ENCODE peak calls at places on chromosome 10, in ten cellular contexts. T is astrocyte of the spinal cord; R is right atrium auricular region; Q is fibroblast of lung; B is epithelial cell of proximal tubule; E is CD8-positive, alpha-beta T cell; F is HCT116; M is WERI-Rb-1; S is NB4; A is colonic mucosa. O is an unnamed sample.

GRCh38 chr10:125060038-125060437 is 100.3 kb downstream of the CTBP2 start:
- DNase-seq in R (no peak), F (no peak), B (no peak), E (no peak), S (no peak), T (peak), M (no peak), Q (peak), A (no peak), O (peak)

GRCh38 chr10:114623661-114624294 is 34.3 kb downstream of the ABLIM1 start:
- DNase-seq in B (peak), R (no peak), M (no peak), A (peak), S (no peak), F (peak), T (peak), Q (peak), E (no peak), O (peak)

GRCh38 chr10:3761111-3761686 is 23.8 kb downstream of the KLF6 start:
- DNase-seq in S (no peak), Q (no peak), F (no peak), B (no peak), A (peak), E (no peak), T (no peak), M (no peak), R (no peak), O (no peak)

GRCh38 chr10:71358292-71358691 is 38.4 kb upstream of the CDH23 start:
- DNase-seq in F (no peak), Q (no peak), T (no peak), R (no peak), E (no peak), B (no peak), S (no peak), A (no peak), M (no peak), O (no peak)

GRCh38 chr10:90779573-90779972 is 78.3 kb downstream of the HTR7 start:
- DNase-seq in S (peak), B (no peak), M (no peak), R (no peak), E (no peak), F (peak), A (no peak), Q (peak), T (no peak), O (no peak)

GRCh38 chr10:107481881-107482280 is 317.4 kb upstream of the SORCS1 start:
- DNase-seq in E (no peak), R (no peak), Q (no peak), S (no peak), A (no peak), B (no peak), T (no peak), F (no peak), M (no peak), O (no peak)

GRCh38 chr10:61821153-61821552 is 80.3 kb upstream of the ARID5B start:
- DNase-seq in Q (peak), R (no peak), T (peak), F (no peak), M (no peak), A (no peak), E (no peak), B (peak), S (no peak), O (no peak)

GRCh38 chr10:108791794-108792474 is 1131.4 kb downstream of the XPNPEP1 start:
- DNase-seq in S (no peak), B (no peak), R (no peak), M (no peak), Q (peak), F (no peak), E (no peak), A (no peak), T (peak), O (peak)

GRCh38 chr10:103640436-103641181 is 147.1 kb downstream of the NEURL1 start:
- DNase-seq in A (no peak), T (no peak), M (no peak), F (no peak), E (no peak), S (no peak), B (no peak), Q (peak), R (no peak), O (peak)

GRCh38 chr10:102150970-102151773 is 1.0 kb upstream of the NOLC1 start:
- DNase-seq in F (no peak), A (no peak), T (no peak), B (peak), M (no peak), Q (peak), E (no peak), R (no peak), S (no peak), O (peak)

GRCh38 chr10:95820363-95820762 is 64.4 kb downstream of the ENTPD1 start:
- DNase-seq in M (no peak), E (no peak), S (peak), Q (no peak), A (no peak), R (no peak), B (no peak), F (no peak), T (no peak), O (no peak)

GRCh38 chr10:96711048-96711713 is 9.1 kb downstream of the PIK3AP1 start:
- DNase-seq in T (no peak), E (no peak), Q (no peak), F (no peak), B (no peak), A (no peak), R (no peak), M (no peak), S (peak), O (no peak)

GRCh38 chr10:44012921-44013320 is 364.2 kb upstream of the ZNF32 start:
- DNase-seq in A (no peak), R (no peak), T (no peak), S (no peak), B (no peak), E (no peak), M (no peak), Q (no peak), F (no peak), O (no peak)

GRCh38 chr10:121734517-121735137 is 136.4 kb upstream of the FGFR2 start:
- DNase-seq in E (no peak), R (no peak), T (no peak), A (no peak), Q (no peak), S (peak), M (no peak), B (no peak), F (peak), O (peak)

GRCh38 chr10:97408496-97408992 is 7.4 kb upstream of the RRP12 start:
- DNase-seq in F (no peak), A (peak), B (no peak), E (no peak), R (no peak), Q (no peak), S (peak), T (no peak), M (no peak), O (no peak)

GRCh38 chr10:99977916-99978315 is 31.8 kb downstream of the DNMBP start:
- DNase-seq in T (no peak), F (no peak), E (no peak), Q (peak), B (no peak), M (peak), A (no peak), R (no peak), S (no peak), O (no peak)

GRCh38 chr10:3150366-3150765 is 22.2 kb downstream of the PITRM1 start:
- DNase-seq in F (no peak), E (no peak), T (no peak), S (no peak), Q (no peak), B (no peak), A (no peak), R (no peak), M (no peak), O (no peak)

GRCh38 chr10:116665541-116666125 is 44.9 kb downstream of the PNLIPRP2 start:
- DNase-seq in T (no peak), E (no peak), M (no peak), S (no peak), A (no peak), R (peak), F (no peak), Q (peak), B (no peak), O (peak)

GRCh38 chr10:17113889-17114288 is 15.7 kb downstream of the CUBN start:
- DNase-seq in M (no peak), E (no peak), Q (peak), F (no peak), T (peak), A (no peak), R (no peak), B (no peak), S (no peak), O (peak)

GRCh38 chr10:47023237-47024045 is 112.2 kb downstream of the PTPN20 start:
- DNase-seq in F (no peak), Q (no peak), S (peak), E (no peak), R (peak), B (no peak), M (no peak), A (no peak), T (no peak), O (peak)

GRCh38 chr10:63217120-63217605 is 84.0 kb downstream of the NRBF2 start:
- DNase-seq in F (peak), R (no peak), M (no peak), Q (peak), B (no peak), S (peak), A (no peak), T (peak), E (no peak), O (peak)

GRCh38 chr10:108319434-108320222 is 1155.1 kb upstream of the SORCS1 start:
- DNase-seq in B (no peak), T (no peak), Q (no peak), M (no peak), S (no peak), R (no peak), E (no peak), F (no peak), A (peak), O (no peak)

GRCh38 chr10:102309236-102309635 is 63.9 kb downstream of the GBF1 start:
- DNase-seq in B (no peak), S (no peak), T (no peak), E (no peak), A (no peak), F (no peak), M (no peak), R (no peak), Q (no peak), O (no peak)

GRCh38 chr10:22554481-22555182 is 159.7 kb downstream of the PIP4K2A start:
- DNase-seq in E (no peak), B (no peak), Q (peak), S (no peak), F (no peak), A (peak), R (peak), M (no peak), T (peak), O (peak)

GRCh38 chr10:121994429-121994881 is 5.5 kb downstream of the TACC2 start:
- DNase-seq in M (peak), T (no peak), F (no peak), R (no peak), Q (peak), B (no peak), S (no peak), E (no peak), A (peak), O (no peak)

GRCh38 chr10:35058134-35058533 is 32.0 kb downstream of the CUL2 start:
- DNase-seq in E (no peak), M (no peak), T (peak), F (no peak), A (no peak), S (peak), R (no peak), Q (peak), B (peak), O (peak)

GRCh38 chr10:48447356-48448215 is 141.1 kb downstream of the MAPK8 start:
- DNase-seq in T (no peak), F (no peak), R (peak), Q (no peak), A (no peak), B (no peak), E (no peak), M (no peak), S (no peak), O (no peak)

GRCh38 chr10:108090476-108091215 is 926.1 kb upstream of the SORCS1 start:
- DNase-seq in A (no peak), R (no peak), M (no peak), B (no peak), S (no peak), F (no peak), Q (no peak), E (no peak), T (no peak), O (no peak)

GRCh38 chr10:49488056-49488455 is 50.9 kb downstream of the ERCC6 start:
- DNase-seq in E (no peak), S (no peak), B (no peak), M (no peak), Q (no peak), A (no peak), R (no peak), T (no peak), F (no peak), O (peak)

GRCh38 chr10:132273966-132274365 is 33.8 kb downstream of the STK32C start:
- DNase-seq in M (no peak), S (no peak), R (no peak), Q (no peak), F (no peak), A (no peak), T (no peak), B (no peak), E (no peak), O (no peak)

GRCh38 chr10:73172867-73173266 is 4.9 kb downstream of the FAM149B1 start:
- DNase-seq in T (no peak), B (no peak), E (no peak), Q (no peak), A (no peak), F (no peak), S (no peak), R (no peak), M (no peak), O (no peak)

GRCh38 chr10:73166972-73167371 is 836 bp downstream of the ECD start:
- DNase-seq in A (no peak), Q (no peak), F (no peak), M (no peak), E (no peak), T (no peak), S (no peak), R (no peak), B (no peak), O (no peak)

GRCh38 chr10:73167557-73168485 is at the start of the genes ECD and FAM149B1:
- DNase-seq in A (peak), T (peak), F (peak), B (peak), Q (peak), E (peak), R (peak), S (peak), M (peak), O (peak)

GRCh38 chr10:73169320-73169719 is 1.4 kb downstream of the FAM149B1 start:
- DNase-seq in A (no peak), F (no peak), E (no peak), Q (no peak), T (no peak), R (no peak), S (no peak), M (no peak), B (no peak), O (no peak)

DNA sequence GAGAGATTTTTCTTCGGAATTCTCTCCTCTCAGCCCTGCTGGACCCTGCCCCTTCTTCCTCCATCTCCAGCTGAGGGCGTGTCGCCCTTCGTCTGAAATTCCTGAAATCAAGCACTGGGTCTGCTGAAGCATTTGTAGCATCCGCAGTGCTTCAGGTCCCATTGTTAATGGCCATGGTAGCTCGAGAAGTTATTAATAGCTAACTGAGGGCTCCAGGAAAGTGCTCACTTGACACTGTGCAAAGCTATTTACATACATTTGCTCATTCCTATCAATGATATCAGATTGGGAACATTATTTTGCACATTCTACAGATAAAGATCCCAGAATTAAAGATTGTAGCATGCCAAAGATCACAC is 546 bp downstream of the FAM149B1 start:
- DNase-seq in R (no peak), T (peak), E (no peak), M (no peak), S (no peak), F (no peak), A (no peak), B (no peak), Q (no peak), O (no peak)
- TF ChIP-seq CTCF in R (no peak), T (no peak), E (no peak), M (no peak), S (no peak), F (no peak), A (no peak), B (no peak), Q (no peak), O (no peak)

GRCh38 chr10:123379156-123379555 is 225.0 kb downstream of the BUB3 start:
- DNase-seq in B (no peak), Q (no peak), S (no peak), M (no peak), A (no peak), T (no peak), R (no peak), E (no peak), F (no peak), O (no peak)
- H3K4me3 ChIP-seq in B (no peak), Q (no peak), S (no peak), M (no peak), A (no peak), T (no peak), R (no peak), E (no peak), F (no peak), O (no peak)

GRCh38 chr10:7824251-7824650 is 5.9 kb downstream of the TAF3 start:
- DNase-seq in R (no peak), S (no peak), M (no peak), E (no peak), A (no peak), Q (no peak), B (no peak), T (no peak), F (no peak), O (no peak)

GRCh38 chr10:7832060-7832459 is 13.8 kb downstream of the TAF3 start:
- DNase-seq in E (no peak), A (no peak), T (no peak), Q (no peak), S (no peak), R (no peak), B (no peak), M (no peak), F (no peak), O (peak)

GRCh38 chr10:7829289-7829834 is 11.1 kb downstream of the TAF3 start:
- DNase-seq in B (no peak), T (no peak), R (no peak), E (no peak), Q (no peak), F (no peak), S (no peak), A (no peak), M (no peak), O (no peak)

DNA sequence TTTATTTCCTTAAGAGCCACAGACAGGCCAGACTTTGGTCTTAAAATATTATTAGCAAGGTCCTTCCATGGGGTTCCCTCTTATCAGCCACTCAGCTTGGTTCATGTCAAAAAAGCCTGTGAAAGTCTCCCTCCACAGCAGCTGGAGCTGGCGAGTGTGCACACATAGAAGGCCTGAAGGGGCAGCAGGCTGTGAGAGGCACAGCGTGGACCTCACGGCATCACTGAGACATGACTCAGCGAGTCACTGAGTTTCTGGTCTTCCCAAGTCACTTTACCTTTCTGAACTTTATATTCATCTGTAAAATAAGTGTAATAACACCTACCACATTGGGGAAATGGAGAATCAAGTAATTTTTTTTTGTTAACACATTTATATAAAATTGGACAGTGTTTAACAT is 8.7 kb downstream of the TAF3 start:
- DNase-seq in F (no peak), M (no peak), E (no peak), S (peak), R (no peak), T (peak), B (no peak), A (no peak), Q (peak), O (peak)
- TF ChIP-seq CTCF in F (no peak), M (no peak), E (no peak), S (no peak), R (no peak), T (peak), B (peak), A (no peak), Q (no peak), O (no peak)

GRCh38 chr10:127440371-127440770 is 108.7 kb upstream of the NPS start:
- DNase-seq in E (no peak), F (no peak), B (no peak), T (no peak), M (no peak), R (no peak), Q (no peak), A (no peak), S (no peak), O (no peak)

GRCh38 chr10:127447197-127447596 is 101.9 kb upstream of the NPS start:
- DNase-seq in S (no peak), Q (no peak), M (no peak), B (no peak), F (no peak), R (no peak), T (no peak), E (no peak), A (no peak), O (no peak)

GRCh38 chr10:127441350-127442219 is 107.5 kb upstream of the NPS start:
- DNase-seq in Q (no peak), B (peak), F (no peak), R (no peak), A (peak), M (no peak), T (no peak), S (peak), E (no peak), O (no peak)

GRCh38 chr10:127444155-127444554 is 105.0 kb upstream of the NPS start:
- DNase-seq in B (no peak), E (no peak), T (no peak), F (no peak), S (peak), Q (no peak), A (no peak), R (no peak), M (no peak), O (no peak)

DNA sequence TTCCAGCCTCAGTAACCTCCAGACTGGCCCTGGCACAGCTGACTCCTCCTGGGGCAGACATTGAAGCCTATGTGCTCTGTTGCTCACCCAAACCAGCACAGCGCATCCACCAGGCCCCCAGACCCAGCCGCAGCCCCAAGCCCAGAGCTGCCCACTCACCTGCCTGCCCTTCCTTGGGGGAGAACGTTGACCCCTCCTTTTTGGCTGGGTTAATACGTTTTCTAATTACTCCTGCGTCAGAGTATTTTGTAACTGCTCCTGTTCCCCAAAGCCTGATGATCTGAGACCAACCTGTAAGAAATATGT is 106.9 kb upstream of the NPS start:
- DNase-seq in S (no peak), R (no peak), M (no peak), F (no peak), T (no peak), Q (no peak), A (no peak), B (no peak), E (no peak), O (no peak)
- H3K4me3 ChIP-seq in S (no peak), R (no peak), M (no peak), F (no peak), T (no peak), Q (no peak), A (no peak), B (peak), E (no peak), O (no peak)

GRCh38 chr10:117860823-117861222 is 185.9 kb downstream of the RAB11FIP2 start:
- DNase-seq in B (no peak), Q (peak), F (peak), M (no peak), A (no peak), T (peak), S (peak), R (no peak), E (no peak), O (peak)
- TF ChIP-seq CTCF in B (peak), Q (no peak), F (peak), M (peak), A (no peak), T (peak), S (peak), R (peak), E (no peak), O (peak)

GRCh38 chr10:74189999-74190421 is 39.0 kb downstream of the ADK start:
- DNase-seq in T (peak), M (no peak), F (peak), S (peak), R (no peak), Q (peak), A (no peak), B (peak), E (no peak), O (peak)
- H3K4me3 ChIP-seq in T (no peak), M (no peak), F (peak), S (peak), R (no peak), Q (peak), A (no peak), B (no peak), E (no peak), O (peak)

GRCh38 chr10:77120697-77121096 is 516.9 kb downstream of the KCNMA1 start:
- DNase-seq in A (no peak), T (no peak), S (no peak), Q (no peak), E (no peak), B (no peak), F (no peak), M (no peak), R (no peak), O (no peak)

GRCh38 chr10:77117501-77117900 is 520.1 kb downstream of the KCNMA1 start:
- DNase-seq in F (no peak), E (no peak), T (no peak), A (no peak), Q (peak), R (no peak), S (no peak), B (no peak), M (no peak), O (no peak)

GRCh38 chr10:77120012-77120411 is 517.6 kb downstream of the KCNMA1 start:
- DNase-seq in E (no peak), A (no peak), T (no peak), M (no peak), R (no peak), B (no peak), S (no peak), Q (no peak), F (no peak), O (no peak)

GRCh38 chr10:77116904-77117303 is 520.7 kb downstream of the KCNMA1 start:
- DNase-seq in F (no peak), Q (peak), E (no peak), S (no peak), M (no peak), T (no peak), R (no peak), B (no peak), A (no peak), O (no peak)

GRCh38 chr10:77118603-77119282 is 518.9 kb downstream of the KCNMA1 start:
- DNase-seq in B (no peak), M (peak), R (no peak), T (no peak), S (no peak), Q (no peak), A (no peak), F (no peak), E (no peak), O (no peak)
- TF ChIP-seq CTCF in B (no peak), M (no peak), R (no peak), T (no peak), S (no peak), Q (no peak), A (no peak), F (no peak), E (no peak), O (no peak)

GRCh38 chr10:119893845-119894427 is 1.4 kb downstream of the SEC23IP start:
- DNase-seq in T (no peak), M (no peak), E (no peak), A (no peak), S (no peak), Q (no peak), R (no peak), B (no peak), F (no peak), O (no peak)
- H3K4me3 ChIP-seq in T (peak), M (no peak), E (no peak), A (no peak), S (peak), Q (peak), R (no peak), B (peak), F (peak), O (peak)

O was measured in AG10803.